ENCODE peak calls at places on chromosomes 1 and 21, in four cellular contexts. N is pancreas, X is WTC11, S is left ventricle myocardium inferior. Z is an unnamed sample.
A peak's percentile ranks its signal among the peaks of the same experiment; 100 is the strongest.

GRCh38 chr1:68717330-68717729 is 220.4 kb upstream of the DEPDC1 start:
- DNase-seq in S (no peak), N (no peak), X (no peak), Z (no peak)

GRCh38 chr21:22019766-22020165 is 1021.6 kb downstream of the NCAM2 start:
- DNase-seq in S (no peak), X (no peak), N (no peak), Z (no peak)

GRCh38 chr1:208445710-208446702 is 201.8 kb upstream of the PLXNA2 start:
- DNase-seq in X (no peak), S (no peak), N (no peak), Z (no peak)

GRCh38 chr1:192516776-192517297 is 58.7 kb upstream of the RGS1 start:
- DNase-seq in N (no peak), X (no peak), S (no peak), Z (no peak)

GRCh38 chr1:48471603-48472576 is at the start of gene SPATA6:
- DNase-seq in X (peak; percentile 98), N (peak; percentile 99), S (peak; percentile 98), Z (peak; percentile 100)

GRCh38 chr1:221025391-221026355 is 146.4 kb downstream of the HLX start:
- DNase-seq in S (no peak), N (no peak), X (no peak), Z (no peak)

GRCh38 chr1:47705517-47706130 is 267.8 kb downstream of the FOXD2 start:
- DNase-seq in S (no peak), N (no peak), X (no peak), Z (no peak)

GRCh38 chr1:118459871-118460270 is 274.8 kb upstream of the SPAG17 start:
- DNase-seq in X (no peak), N (no peak), S (no peak), Z (no peak)

GRCh38 chr1:226575436-226576390 is 27.1 kb downstream of the STUM start:
- DNase-seq in N (no peak), S (no peak), X (no peak), Z (no peak)

GRCh38 chr1:228958741-228959140 is 223.5 kb downstream of the RHOU start:
- DNase-seq in N (no peak), S (no peak), X (no peak), Z (no peak)

GRCh38 chr1:241990040-241990439 is 8.9 kb downstream of the MAP1LC3C start:
- DNase-seq in X (peak; percentile 44), N (peak; percentile 63), S (peak; percentile 77), Z (no peak)

GRCh38 chr1:241985787-241986186 is 13.1 kb downstream of the MAP1LC3C start:
- DNase-seq in X (peak; percentile 66), S (no peak), N (no peak), Z (peak; percentile 65)
- TF ChIP-seq CTCF in X (no peak), S (peak; percentile 50), N (no peak), Z (peak; percentile 64)

DNA sequence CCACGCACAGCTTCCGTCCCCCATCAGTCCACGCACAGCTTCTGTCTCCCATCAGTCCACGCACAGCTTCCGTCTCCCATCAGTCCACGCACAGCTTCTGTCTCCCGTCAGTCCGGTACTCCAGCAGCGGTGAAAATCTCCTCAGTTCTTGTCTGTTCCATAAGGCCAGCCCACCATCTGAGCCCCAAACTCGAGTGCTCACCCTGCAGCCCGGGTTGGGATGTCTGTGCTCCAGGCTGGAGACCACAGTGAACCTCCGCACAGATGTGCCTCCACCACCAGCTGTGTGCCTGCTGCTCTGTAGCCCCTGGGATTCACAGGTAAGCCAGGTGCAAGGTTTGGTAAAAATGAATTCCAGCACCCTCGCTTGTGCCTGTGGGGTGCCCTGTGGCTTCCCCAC is 258.6 kb downstream of the NPHP4 start:
- DNase-seq in X (peak; percentile 5), S (no peak), N (peak; percentile 17), Z (no peak)
- TF ChIP-seq CTCF in X (no peak), S (no peak), N (no peak), Z (no peak)

GRCh38 chr1:12532405-12533315 is 85.3 kb downstream of the DHRS3 start:
- DNase-seq in S (no peak), X (no peak), N (no peak), Z (no peak)

GRCh38 chr1:12528021-12528852 is 89.8 kb downstream of the DHRS3 start:
- DNase-seq in N (peak; percentile 98), X (no peak), S (peak; percentile 34), Z (no peak)

GRCh38 chr1:12530462-12531168 is 87.4 kb downstream of the DHRS3 start:
- DNase-seq in S (no peak), N (no peak), X (no peak), Z (no peak)

GRCh38 chr1:12529640-12530174 is 88.3 kb downstream of the DHRS3 start:
- DNase-seq in N (no peak), S (no peak), X (no peak), Z (no peak)

GRCh38 chr1:12531169-12531479 is 86.9 kb downstream of the DHRS3 start:
- DNase-seq in S (no peak), N (no peak), X (no peak), Z (no peak)
- TF ChIP-seq CTCF in S (no peak), N (no peak), X (no peak), Z (no peak)

GRCh38 chr1:168136709-168137514 is at the start of gene GPR161:
- DNase-seq in N (peak; percentile 82), X (peak; percentile 77), S (peak; percentile 65), Z (peak; percentile 61)
- TF ChIP-seq CTCF in N (no peak), X (no peak), S (no peak), Z (no peak)

DNA sequence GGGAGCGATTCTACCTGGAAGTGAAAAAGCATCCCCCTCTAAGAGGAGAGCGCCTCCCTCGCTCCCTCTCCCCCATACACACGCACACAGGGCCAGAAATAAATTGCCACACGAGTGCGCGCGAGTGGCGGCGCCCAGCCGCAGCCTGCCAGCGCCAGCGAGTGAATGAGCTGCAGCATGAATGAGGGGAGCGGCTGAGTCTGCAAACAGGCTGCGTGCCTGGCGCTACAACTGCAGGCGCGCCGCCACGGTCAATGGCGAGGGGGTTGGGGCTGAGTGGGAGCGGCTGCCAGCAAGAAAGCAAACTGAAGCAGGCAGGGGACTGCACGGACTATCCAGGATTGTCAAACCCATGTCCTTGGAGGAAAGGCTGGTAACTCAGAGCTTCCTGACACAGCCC is 2.2 kb downstream of the CAMK1G start:
- DNase-seq in N (peak; percentile 53), X (peak; percentile 49), S (peak; percentile 55), Z (peak; percentile 45)
- TF ChIP-seq CTCF in N (no peak), X (no peak), S (peak; percentile 30), Z (no peak)

DNA sequence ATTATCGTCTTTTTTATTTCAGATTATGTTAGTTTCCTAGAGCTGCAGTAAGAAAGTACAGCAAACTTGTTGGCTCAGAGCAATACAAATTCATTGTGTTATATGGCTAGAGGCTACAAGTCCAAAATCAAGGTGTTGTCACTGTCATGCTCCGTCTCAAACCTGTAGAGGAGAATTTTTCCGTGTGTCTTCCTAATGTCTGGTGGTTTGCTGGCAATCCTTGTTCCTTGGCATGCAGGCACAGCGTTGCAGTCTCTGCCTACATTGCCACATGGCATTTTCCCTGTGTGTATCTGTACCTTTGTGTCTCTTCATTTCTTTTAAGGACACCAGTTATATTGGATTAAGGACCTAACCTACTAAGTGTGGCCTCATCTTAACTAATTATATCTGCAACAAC is 244.4 kb downstream of the LRRIQ3 start:
- DNase-seq in N (no peak), X (no peak), S (no peak), Z (no peak)
- TF ChIP-seq CTCF in N (no peak), X (no peak), S (no peak), Z (no peak)

GRCh38 chr1:153465728-153466625 is 5.5 kb upstream of the S100A7 start:
- DNase-seq in X (peak; percentile 82), S (peak; percentile 36), N (no peak), Z (peak; percentile 77)
- TF ChIP-seq CTCF in X (peak; percentile 88), S (peak; percentile 76), N (peak; percentile 42), Z (peak; percentile 91)

DNA sequence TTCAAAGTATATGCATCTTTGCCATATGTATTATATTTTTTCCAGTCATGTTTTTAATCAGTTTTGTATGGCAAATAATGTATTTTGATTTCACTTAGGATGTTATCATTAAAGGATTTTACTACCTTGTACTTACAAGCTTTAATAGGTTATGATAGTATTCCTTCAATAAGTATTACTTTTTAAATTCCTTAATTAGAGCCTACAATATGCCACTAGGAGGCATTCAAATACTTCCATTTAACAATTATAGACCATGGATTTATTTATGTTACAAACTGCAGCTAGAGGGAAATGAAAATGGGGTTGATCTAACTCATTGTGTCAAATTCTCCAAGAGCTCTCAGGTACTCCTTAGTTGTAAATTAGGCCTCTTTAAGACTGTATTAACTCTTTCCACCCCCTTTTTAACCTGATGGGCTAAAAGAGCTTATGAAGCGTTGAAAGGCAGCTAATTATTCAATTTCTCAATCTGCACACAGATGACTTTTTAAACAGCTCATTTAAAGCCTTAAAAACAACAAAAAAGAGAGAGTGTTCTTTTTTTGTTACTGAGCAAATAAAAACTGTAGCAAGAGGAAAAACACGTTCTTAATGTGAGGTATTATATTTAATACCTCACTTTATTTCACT is 156.2 kb downstream of the DENND1B start:
- DNase-seq in S (no peak), N (no peak), X (no peak), Z (no peak)
- TF ChIP-seq CTCF in S (peak; percentile 62), N (no peak), X (no peak), Z (no peak)

DNA sequence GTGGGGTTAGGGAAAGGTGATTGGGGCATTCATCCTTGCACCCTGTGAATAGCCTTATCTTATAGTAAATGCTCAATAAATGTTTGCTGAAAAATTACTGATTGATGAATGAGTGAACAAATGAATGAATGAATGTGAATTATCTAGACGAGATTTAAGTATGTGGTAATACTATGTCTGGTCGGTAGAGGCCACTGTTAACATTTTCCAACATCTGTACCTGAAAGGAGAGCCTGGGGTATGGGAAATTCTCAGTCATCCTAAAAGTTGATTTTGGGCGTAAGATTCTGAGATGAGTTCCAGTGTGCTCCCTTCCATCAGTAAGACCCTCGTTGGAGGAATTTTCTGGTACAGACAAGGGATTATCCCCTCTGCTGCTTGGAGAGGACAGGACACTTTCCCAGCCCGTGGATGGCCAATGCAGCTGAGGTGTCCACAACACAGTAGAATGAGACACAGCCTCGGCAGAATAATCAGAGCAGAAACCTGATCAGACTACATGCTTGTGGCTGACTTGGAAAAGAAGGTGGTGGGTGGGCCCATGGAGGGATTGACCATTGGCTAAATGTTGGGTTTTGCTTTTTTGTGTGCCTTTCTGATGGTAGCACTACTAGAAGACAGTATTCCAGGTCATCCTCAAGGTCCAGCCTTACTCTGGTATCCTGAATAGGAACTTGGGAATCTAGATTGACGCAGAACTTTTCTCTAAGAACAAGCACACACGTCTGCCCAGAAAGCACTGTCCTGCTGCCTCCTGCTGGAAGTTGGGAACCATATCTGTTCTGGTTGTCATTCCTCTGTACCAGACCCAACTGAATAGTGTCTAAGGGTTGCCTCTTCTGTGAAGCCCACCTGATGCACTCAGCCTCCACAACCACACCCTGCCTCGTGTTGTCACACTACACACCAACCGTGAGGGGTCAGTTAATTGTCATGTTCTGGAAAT is 262.0 kb downstream of the TNR start:
- DNase-seq in X (no peak), N (no peak), S (no peak), Z (peak; percentile 26)
- TF ChIP-seq CTCF in X (peak; percentile 58), N (peak; percentile 24), S (peak; percentile 73), Z (peak; percentile 80)

DNA sequence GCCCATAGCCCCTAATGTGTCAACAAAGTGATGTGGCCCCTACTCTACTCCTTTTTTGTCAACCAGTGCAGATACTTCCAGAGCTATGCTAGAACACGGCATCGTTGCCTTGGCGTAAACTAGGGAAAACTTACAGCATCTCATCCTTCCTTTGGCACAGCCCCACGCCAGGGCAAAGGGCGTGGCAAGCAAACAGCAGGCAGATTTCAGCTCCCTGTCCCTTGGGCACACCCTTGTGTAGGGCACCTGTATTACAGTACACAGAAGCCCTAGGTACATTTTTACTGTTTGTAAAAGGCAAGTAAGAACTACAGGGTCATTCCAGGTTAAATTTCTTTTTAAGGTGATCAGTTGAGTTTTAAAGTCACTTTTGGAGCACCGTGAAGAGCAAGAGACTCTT is 29.3 kb downstream of the PRDX6 start:
- DNase-seq in N (peak; percentile 69), S (no peak), X (peak; percentile 49), Z (no peak)
- TF ChIP-seq CTCF in N (no peak), S (no peak), X (peak; percentile 27), Z (no peak)